ENCODE peak calls at places on chromosomes 1 and 21, in ten cellular contexts. One of them, this sample, is unnamed.

GRCh38 chr21:31446206-31446900 is 102.3 kb upstream of the TIAM1 start:
- DNase-seq in cardiac muscle cell: no peak
- DNase-seq in SK-N-SH: no peak
- DNase-seq in body of pancreas: no peak
- DNase-seq in neural progenitor cell: no peak
- DNase-seq in tibial artery: no peak
- DNase-seq in endodermal cell: no peak
- DNase-seq in ovary: no peak
- DNase-seq in tibial nerve: no peak
- DNase-seq in HCT116: no peak
- DNase-seq in this sample: no peak

GRCh38 chr1:9292361-9293240 is at the start of gene SPSB1:
- DNase-seq in ovary: peak
- DNase-seq in HCT116: no peak
- DNase-seq in SK-N-SH: peak
- DNase-seq in neural progenitor cell: peak
- DNase-seq in tibial artery: peak
- DNase-seq in endodermal cell: peak
- DNase-seq in tibial nerve: peak
- DNase-seq in body of pancreas: peak
- DNase-seq in cardiac muscle cell: peak
- DNase-seq in this sample: no peak

GRCh38 chr1:2539312-2539907 is 9.3 kb upstream of the HES5 start:
- DNase-seq in endodermal cell: peak
- DNase-seq in cardiac muscle cell: no peak
- DNase-seq in body of pancreas: no peak
- DNase-seq in neural progenitor cell: peak
- DNase-seq in HCT116: no peak
- DNase-seq in tibial artery: no peak
- DNase-seq in SK-N-SH: no peak
- DNase-seq in tibial nerve: no peak
- DNase-seq in ovary: no peak
- DNase-seq in this sample: no peak

GRCh38 chr1:97071163-97071562 is 349.6 kb downstream of the PTBP2 start:
- DNase-seq in SK-N-SH: no peak
- DNase-seq in HCT116: no peak
- DNase-seq in tibial nerve: no peak
- DNase-seq in body of pancreas: no peak
- DNase-seq in ovary: no peak
- DNase-seq in tibial artery: no peak
- DNase-seq in cardiac muscle cell: no peak
- DNase-seq in endodermal cell: no peak
- DNase-seq in neural progenitor cell: no peak
- DNase-seq in this sample: no peak

GRCh38 chr21:34511154-34511553 is 856 bp downstream of the KCNE1 start:
- DNase-seq in SK-N-SH: no peak
- DNase-seq in body of pancreas: no peak
- DNase-seq in HCT116: no peak
- DNase-seq in cardiac muscle cell: no peak
- DNase-seq in neural progenitor cell: no peak
- DNase-seq in tibial artery: no peak
- DNase-seq in ovary: no peak
- DNase-seq in endodermal cell: no peak
- DNase-seq in tibial nerve: no peak
- DNase-seq in this sample: no peak

GRCh38 chr1:212254853-212255363 is 30.3 kb upstream of the PPP2R5A start:
- DNase-seq in endodermal cell: no peak
- DNase-seq in tibial nerve: no peak
- DNase-seq in ovary: no peak
- DNase-seq in neural progenitor cell: no peak
- DNase-seq in HCT116: no peak
- DNase-seq in tibial artery: no peak
- DNase-seq in cardiac muscle cell: no peak
- DNase-seq in SK-N-SH: peak
- DNase-seq in body of pancreas: no peak
- DNase-seq in this sample: no peak

GRCh38 chr1:21637514-21637913 is 31.6 kb downstream of the RAP1GAP start:
- DNase-seq in neural progenitor cell: no peak
- DNase-seq in HCT116: no peak
- DNase-seq in endodermal cell: no peak
- DNase-seq in tibial nerve: no peak
- DNase-seq in cardiac muscle cell: no peak
- DNase-seq in body of pancreas: no peak
- DNase-seq in SK-N-SH: no peak
- DNase-seq in tibial artery: no peak
- DNase-seq in ovary: no peak
- DNase-seq in this sample: no peak

GRCh38 chr1:192476802-192477298 is 98.7 kb upstream of the RGS1 start:
- DNase-seq in HCT116: no peak
- DNase-seq in neural progenitor cell: no peak
- DNase-seq in SK-N-SH: no peak
- DNase-seq in tibial artery: peak
- DNase-seq in tibial nerve: no peak
- DNase-seq in cardiac muscle cell: no peak
- DNase-seq in body of pancreas: no peak
- DNase-seq in endodermal cell: no peak
- DNase-seq in ovary: no peak
- DNase-seq in this sample: no peak

GRCh38 chr1:67635055-67635809 is 49.8 kb upstream of the GADD45A start:
- DNase-seq in cardiac muscle cell: no peak
- DNase-seq in body of pancreas: no peak
- DNase-seq in tibial nerve: no peak
- DNase-seq in SK-N-SH: no peak
- DNase-seq in HCT116: no peak
- DNase-seq in endodermal cell: no peak
- DNase-seq in neural progenitor cell: no peak
- DNase-seq in tibial artery: no peak
- DNase-seq in ovary: no peak
- DNase-seq in this sample: no peak

GRCh38 chr1:238779676-238780075 is 606.7 kb upstream of the CHRM3 start:
- DNase-seq in neural progenitor cell: no peak
- DNase-seq in tibial nerve: no peak
- DNase-seq in cardiac muscle cell: no peak
- DNase-seq in ovary: no peak
- DNase-seq in SK-N-SH: no peak
- DNase-seq in endodermal cell: no peak
- DNase-seq in tibial artery: no peak
- DNase-seq in body of pancreas: no peak
- DNase-seq in HCT116: no peak
- DNase-seq in this sample: no peak

GRCh38 chr1:89929467-89930063 is 65.3 kb upstream of the ZNF326 start:
- DNase-seq in neural progenitor cell: no peak
- DNase-seq in SK-N-SH: no peak
- DNase-seq in cardiac muscle cell: no peak
- DNase-seq in tibial artery: no peak
- DNase-seq in HCT116: no peak
- DNase-seq in tibial nerve: no peak
- DNase-seq in ovary: no peak
- DNase-seq in body of pancreas: no peak
- DNase-seq in endodermal cell: no peak
- DNase-seq in this sample: no peak

GRCh38 chr1:214584805-214585766 is 17.9 kb upstream of the CENPF start:
- DNase-seq in body of pancreas: no peak
- DNase-seq in neural progenitor cell: peak
- DNase-seq in SK-N-SH: no peak
- DNase-seq in HCT116: peak
- DNase-seq in endodermal cell: no peak
- DNase-seq in ovary: no peak
- DNase-seq in cardiac muscle cell: peak
- DNase-seq in tibial artery: no peak
- DNase-seq in tibial nerve: no peak
- DNase-seq in this sample: peak

DNA sequence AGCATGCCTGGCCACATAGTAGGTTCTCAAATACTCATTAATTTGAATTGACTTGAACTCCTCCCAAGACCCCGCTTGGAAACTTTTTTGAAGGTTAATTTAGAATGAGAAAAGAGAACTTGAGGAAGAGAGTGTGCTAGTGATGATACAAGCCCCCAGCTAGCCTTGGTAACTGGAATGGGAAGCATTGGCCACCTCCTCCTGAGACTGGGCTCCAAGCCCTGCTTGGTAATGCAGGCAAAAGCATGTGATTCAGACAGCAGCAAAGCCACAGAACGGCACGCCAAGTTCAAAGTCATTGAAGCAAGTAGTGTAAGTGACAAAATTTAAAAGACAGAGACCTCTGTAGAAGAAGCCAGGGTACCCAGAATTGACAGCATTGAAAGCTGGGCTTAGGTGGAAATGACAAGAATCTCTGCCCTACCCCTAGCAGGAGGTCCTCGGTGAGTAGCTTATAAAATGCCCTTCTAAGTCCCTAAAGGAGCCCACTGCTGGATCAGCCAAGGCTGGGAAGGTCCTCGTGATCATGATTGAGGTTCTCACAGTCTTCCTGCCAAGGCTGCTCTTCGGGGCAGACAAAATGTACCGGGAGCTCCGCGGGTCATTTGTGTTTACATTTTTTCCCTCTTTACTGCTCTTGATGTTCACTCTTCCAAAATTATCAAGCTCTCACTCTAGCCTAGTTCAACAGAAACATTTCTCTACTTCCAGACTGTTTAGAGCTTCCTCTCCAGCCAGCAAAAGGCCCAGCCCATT is 99.4 kb downstream of the TSEN15 start:
- DNase-seq in tibial nerve: no peak
- DNase-seq in body of pancreas: no peak
- DNase-seq in cardiac muscle cell: no peak
- DNase-seq in ovary: peak
- DNase-seq in endodermal cell: no peak
- DNase-seq in HCT116: no peak
- DNase-seq in tibial artery: peak
- DNase-seq in SK-N-SH: no peak
- DNase-seq in neural progenitor cell: no peak
- DNase-seq in this sample: no peak
- H3K27ac ChIP-seq in tibial nerve: no peak
- H3K27ac ChIP-seq in body of pancreas: no peak
- H3K27ac ChIP-seq in cardiac muscle cell: no peak
- H3K27ac ChIP-seq in ovary: no peak
- H3K27ac ChIP-seq in endodermal cell: no peak
- H3K27ac ChIP-seq in HCT116: no peak
- H3K27ac ChIP-seq in tibial artery: peak
- H3K27ac ChIP-seq in SK-N-SH: no peak
- H3K27ac ChIP-seq in neural progenitor cell: no peak
- H3K27ac ChIP-seq in this sample: no peak

GRCh38 chr21:16419188-16419874 is 689.5 kb downstream of the USP25 start:
- DNase-seq in endodermal cell: no peak
- DNase-seq in ovary: peak
- DNase-seq in SK-N-SH: peak
- DNase-seq in body of pancreas: peak
- DNase-seq in neural progenitor cell: peak
- DNase-seq in HCT116: no peak
- DNase-seq in cardiac muscle cell: peak
- DNase-seq in tibial nerve: peak
- DNase-seq in tibial artery: peak
- DNase-seq in this sample: no peak
- H3K4me3 ChIP-seq in endodermal cell: no peak
- H3K4me3 ChIP-seq in ovary: peak
- H3K4me3 ChIP-seq in SK-N-SH: peak
- H3K4me3 ChIP-seq in body of pancreas: no peak
- H3K4me3 ChIP-seq in neural progenitor cell: no peak
- H3K4me3 ChIP-seq in HCT116: no peak
- H3K4me3 ChIP-seq in cardiac muscle cell: no peak
- H3K4me3 ChIP-seq in tibial nerve: peak
- H3K4me3 ChIP-seq in tibial artery: peak
- H3K4me3 ChIP-seq in this sample: peak

GRCh38 chr1:32779242-32779641 is 37.9 kb downstream of the YARS1 start:
- DNase-seq in neural progenitor cell: no peak
- DNase-seq in body of pancreas: no peak
- DNase-seq in SK-N-SH: no peak
- DNase-seq in cardiac muscle cell: no peak
- DNase-seq in tibial artery: no peak
- DNase-seq in tibial nerve: no peak
- DNase-seq in endodermal cell: no peak
- DNase-seq in HCT116: no peak
- DNase-seq in ovary: no peak
- DNase-seq in this sample: no peak

GRCh38 chr1:32782086-32782485 is 35.1 kb downstream of the YARS1 start:
- DNase-seq in neural progenitor cell: no peak
- DNase-seq in SK-N-SH: no peak
- DNase-seq in HCT116: no peak
- DNase-seq in cardiac muscle cell: no peak
- DNase-seq in tibial artery: no peak
- DNase-seq in tibial nerve: no peak
- DNase-seq in body of pancreas: no peak
- DNase-seq in ovary: no peak
- DNase-seq in endodermal cell: peak
- DNase-seq in this sample: no peak

GRCh38 chr1:32783851-32784250 is 33.3 kb downstream of the YARS1 start:
- DNase-seq in tibial nerve: no peak
- DNase-seq in cardiac muscle cell: no peak
- DNase-seq in endodermal cell: no peak
- DNase-seq in neural progenitor cell: no peak
- DNase-seq in ovary: no peak
- DNase-seq in SK-N-SH: no peak
- DNase-seq in tibial artery: no peak
- DNase-seq in HCT116: no peak
- DNase-seq in body of pancreas: no peak
- DNase-seq in this sample: no peak

GRCh38 chr1:32780628-32781267 is 36.4 kb downstream of the YARS1 start:
- DNase-seq in ovary: no peak
- DNase-seq in tibial artery: no peak
- DNase-seq in HCT116: no peak
- DNase-seq in neural progenitor cell: no peak
- DNase-seq in SK-N-SH: no peak
- DNase-seq in endodermal cell: no peak
- DNase-seq in body of pancreas: no peak
- DNase-seq in tibial nerve: no peak
- DNase-seq in cardiac muscle cell: no peak
- DNase-seq in this sample: no peak

GRCh38 chr1:32780005-32780404 is 37.2 kb downstream of the YARS1 start:
- DNase-seq in cardiac muscle cell: no peak
- DNase-seq in SK-N-SH: no peak
- DNase-seq in HCT116: no peak
- DNase-seq in tibial artery: no peak
- DNase-seq in neural progenitor cell: no peak
- DNase-seq in body of pancreas: no peak
- DNase-seq in tibial nerve: no peak
- DNase-seq in endodermal cell: no peak
- DNase-seq in ovary: no peak
- DNase-seq in this sample: no peak
- H3K27ac ChIP-seq in cardiac muscle cell: no peak
- H3K27ac ChIP-seq in SK-N-SH: no peak
- H3K27ac ChIP-seq in HCT116: no peak
- H3K27ac ChIP-seq in tibial artery: no peak
- H3K27ac ChIP-seq in neural progenitor cell: no peak
- H3K27ac ChIP-seq in body of pancreas: no peak
- H3K27ac ChIP-seq in tibial nerve: no peak
- H3K27ac ChIP-seq in endodermal cell: no peak
- H3K27ac ChIP-seq in ovary: no peak
- H3K27ac ChIP-seq in this sample: no peak

DNA sequence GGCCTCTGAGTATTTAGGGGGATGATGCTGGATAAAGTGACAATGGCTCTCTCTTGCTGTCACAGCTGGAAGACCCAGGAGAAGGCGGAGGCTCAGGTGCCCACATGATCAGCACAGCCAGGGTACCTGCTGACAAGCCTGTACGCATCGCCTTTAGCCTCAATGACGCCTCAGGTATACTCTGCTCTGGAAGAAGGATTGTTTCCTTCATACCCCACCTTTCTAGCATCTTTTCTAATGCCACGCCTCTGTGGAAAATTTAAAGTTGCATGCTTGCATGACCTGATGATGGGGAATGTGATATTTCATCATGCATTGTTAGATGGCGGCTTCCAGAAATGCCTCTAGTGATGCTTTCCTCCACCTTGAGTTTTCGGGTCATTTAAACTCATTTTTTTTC is 2.8 kb downstream of the MAP3K7CL start:
- DNase-seq in ovary: no peak
- DNase-seq in cardiac muscle cell: no peak
- DNase-seq in SK-N-SH: no peak
- DNase-seq in tibial nerve: no peak
- DNase-seq in tibial artery: no peak
- DNase-seq in endodermal cell: no peak
- DNase-seq in neural progenitor cell: no peak
- DNase-seq in HCT116: no peak
- DNase-seq in body of pancreas: no peak
- DNase-seq in this sample: no peak
- H3K4me3 ChIP-seq in ovary: no peak
- H3K4me3 ChIP-seq in cardiac muscle cell: no peak
- H3K4me3 ChIP-seq in SK-N-SH: no peak
- H3K4me3 ChIP-seq in tibial nerve: no peak
- H3K4me3 ChIP-seq in tibial artery: no peak
- H3K4me3 ChIP-seq in endodermal cell: no peak
- H3K4me3 ChIP-seq in neural progenitor cell: no peak
- H3K4me3 ChIP-seq in HCT116: no peak
- H3K4me3 ChIP-seq in body of pancreas: no peak
- H3K4me3 ChIP-seq in this sample: no peak